ENCODE peak calls at places on chromosomes 2 and 18, in six cellular contexts. One of them, this sample, is unnamed.

GRCh38 chr2:232523682-232524597 is 2.0 kb upstream of the CHRND start:
- DNase-seq in pancreas: no peak
- DNase-seq in cardiac muscle cell: peak
- DNase-seq in heart right ventricle: no peak
- DNase-seq in kidney epithelial cell: no peak
- DNase-seq in left lung: no peak
- DNase-seq in this sample: peak

GRCh38 chr2:238290079-238290478 is 1.7 kb upstream of the PER2 start:
- DNase-seq in pancreas: peak
- DNase-seq in left lung: peak
- DNase-seq in heart right ventricle: peak
- DNase-seq in kidney epithelial cell: no peak
- DNase-seq in cardiac muscle cell: peak
- DNase-seq in this sample: peak

GRCh38 chr2:63850650-63851049 is 9.0 kb downstream of the UGP2 start:
- DNase-seq in pancreas: no peak
- DNase-seq in cardiac muscle cell: no peak
- DNase-seq in kidney epithelial cell: no peak
- DNase-seq in heart right ventricle: no peak
- DNase-seq in left lung: no peak
- DNase-seq in this sample: no peak

GRCh38 chr18:44870631-44871502 is 190.2 kb downstream of the SETBP1 start:
- DNase-seq in heart right ventricle: no peak
- DNase-seq in left lung: no peak
- DNase-seq in kidney epithelial cell: no peak
- DNase-seq in pancreas: no peak
- DNase-seq in cardiac muscle cell: no peak
- DNase-seq in this sample: no peak

GRCh38 chr18:56068030-56068671 is 480.2 kb upstream of the TCF4 start:
- DNase-seq in cardiac muscle cell: no peak
- DNase-seq in left lung: no peak
- DNase-seq in pancreas: no peak
- DNase-seq in kidney epithelial cell: peak
- DNase-seq in heart right ventricle: peak
- DNase-seq in this sample: no peak

GRCh38 chr2:30631051-30631671 is 176.1 kb downstream of the CAPN13 start:
- DNase-seq in pancreas: no peak
- DNase-seq in heart right ventricle: no peak
- DNase-seq in cardiac muscle cell: no peak
- DNase-seq in kidney epithelial cell: no peak
- DNase-seq in left lung: no peak
- DNase-seq in this sample: no peak

GRCh38 chr18:48324651-48325050 is 84.5 kb downstream of the ZBTB7C start:
- DNase-seq in pancreas: no peak
- DNase-seq in kidney epithelial cell: no peak
- DNase-seq in heart right ventricle: no peak
- DNase-seq in left lung: no peak
- DNase-seq in cardiac muscle cell: no peak
- DNase-seq in this sample: no peak

GRCh38 chr2:233798335-233799086 is 20.4 kb downstream of the MROH2A start:
- DNase-seq in cardiac muscle cell: no peak
- DNase-seq in kidney epithelial cell: no peak
- DNase-seq in pancreas: no peak
- DNase-seq in heart right ventricle: no peak
- DNase-seq in left lung: no peak
- DNase-seq in this sample: no peak

GRCh38 chr2:62178741-62179271 is 17.1 kb upstream of the B3GNT2 start:
- DNase-seq in cardiac muscle cell: no peak
- DNase-seq in heart right ventricle: peak
- DNase-seq in kidney epithelial cell: no peak
- DNase-seq in pancreas: no peak
- DNase-seq in left lung: no peak
- DNase-seq in this sample: peak

GRCh38 chr2:79040967-79041582 is 15.6 kb downstream of the REG3G start:
- DNase-seq in left lung: no peak
- DNase-seq in kidney epithelial cell: no peak
- DNase-seq in heart right ventricle: no peak
- DNase-seq in cardiac muscle cell: peak
- DNase-seq in pancreas: no peak
- DNase-seq in this sample: no peak

GRCh38 chr2:157246212-157247067 is 11.1 kb upstream of the GALNT5 start:
- DNase-seq in left lung: no peak
- DNase-seq in pancreas: no peak
- DNase-seq in kidney epithelial cell: peak
- DNase-seq in heart right ventricle: no peak
- DNase-seq in cardiac muscle cell: no peak
- DNase-seq in this sample: no peak

GRCh38 chr2:122660786-122661634 is 905.6 kb downstream of the TSN start:
- DNase-seq in heart right ventricle: no peak
- DNase-seq in kidney epithelial cell: no peak
- DNase-seq in left lung: no peak
- DNase-seq in cardiac muscle cell: no peak
- DNase-seq in pancreas: no peak
- DNase-seq in this sample: no peak

GRCh38 chr2:196314780-196315179 is 143.4 kb upstream of the STK17B start:
- DNase-seq in pancreas: no peak
- DNase-seq in left lung: no peak
- DNase-seq in cardiac muscle cell: no peak
- DNase-seq in heart right ventricle: peak
- DNase-seq in kidney epithelial cell: no peak
- DNase-seq in this sample: no peak

GRCh38 chr18:12049983-12050811 is 43.4 kb upstream of the ANKRD62 start:
- DNase-seq in cardiac muscle cell: no peak
- DNase-seq in left lung: peak
- DNase-seq in kidney epithelial cell: no peak
- DNase-seq in pancreas: no peak
- DNase-seq in heart right ventricle: no peak
- DNase-seq in this sample: peak

GRCh38 chr2:69716555-69717120 is 25.3 kb upstream of the ANXA4 start:
- DNase-seq in pancreas: no peak
- DNase-seq in cardiac muscle cell: no peak
- DNase-seq in kidney epithelial cell: no peak
- DNase-seq in left lung: no peak
- DNase-seq in heart right ventricle: no peak
- DNase-seq in this sample: no peak

GRCh38 chr2:32702303-32703064 is 74.6 kb downstream of the TTC27 start:
- DNase-seq in left lung: no peak
- DNase-seq in kidney epithelial cell: no peak
- DNase-seq in cardiac muscle cell: no peak
- DNase-seq in pancreas: no peak
- DNase-seq in heart right ventricle: no peak
- DNase-seq in this sample: no peak

GRCh38 chr18:34028341-34028740 is 196.4 kb downstream of the NOL4 start:
- DNase-seq in cardiac muscle cell: no peak
- DNase-seq in pancreas: no peak
- DNase-seq in heart right ventricle: no peak
- DNase-seq in kidney epithelial cell: no peak
- DNase-seq in left lung: no peak
- DNase-seq in this sample: no peak

GRCh38 chr2:174985624-174986023 is 19.6 kb downstream of the CHN1 start:
- DNase-seq in heart right ventricle: no peak
- DNase-seq in pancreas: no peak
- DNase-seq in kidney epithelial cell: no peak
- DNase-seq in left lung: no peak
- DNase-seq in cardiac muscle cell: no peak
- DNase-seq in this sample: no peak

GRCh38 chr2:109264595-109265328 is 135.8 kb downstream of the SH3RF3 start:
- DNase-seq in heart right ventricle: no peak
- DNase-seq in left lung: peak
- DNase-seq in pancreas: no peak
- DNase-seq in kidney epithelial cell: no peak
- DNase-seq in cardiac muscle cell: no peak
- DNase-seq in this sample: peak

GRCh38 chr2:26767129-26767528 is 3.0 kb downstream of the SLC35F6 start:
- DNase-seq in left lung: no peak
- DNase-seq in pancreas: no peak
- DNase-seq in kidney epithelial cell: no peak
- DNase-seq in heart right ventricle: no peak
- DNase-seq in cardiac muscle cell: peak
- DNase-seq in this sample: no peak

GRCh38 chr2:42128731-42129486 is 40.2 kb upstream of the EML4 start:
- DNase-seq in left lung: no peak
- DNase-seq in kidney epithelial cell: no peak
- DNase-seq in cardiac muscle cell: no peak
- DNase-seq in heart right ventricle: no peak
- DNase-seq in pancreas: no peak
- DNase-seq in this sample: no peak

GRCh38 chr2:60033325-60033724 is 520.1 kb downstream of the BCL11A start:
- DNase-seq in kidney epithelial cell: no peak
- DNase-seq in cardiac muscle cell: no peak
- DNase-seq in left lung: no peak
- DNase-seq in pancreas: no peak
- DNase-seq in heart right ventricle: no peak
- DNase-seq in this sample: no peak

GRCh38 chr2:229920011-229920781 is 1.6 kb downstream of the TRIP12 start:
- DNase-seq in cardiac muscle cell: no peak
- DNase-seq in kidney epithelial cell: no peak
- DNase-seq in heart right ventricle: no peak
- DNase-seq in pancreas: no peak
- DNase-seq in left lung: no peak
- DNase-seq in this sample: peak

DNA sequence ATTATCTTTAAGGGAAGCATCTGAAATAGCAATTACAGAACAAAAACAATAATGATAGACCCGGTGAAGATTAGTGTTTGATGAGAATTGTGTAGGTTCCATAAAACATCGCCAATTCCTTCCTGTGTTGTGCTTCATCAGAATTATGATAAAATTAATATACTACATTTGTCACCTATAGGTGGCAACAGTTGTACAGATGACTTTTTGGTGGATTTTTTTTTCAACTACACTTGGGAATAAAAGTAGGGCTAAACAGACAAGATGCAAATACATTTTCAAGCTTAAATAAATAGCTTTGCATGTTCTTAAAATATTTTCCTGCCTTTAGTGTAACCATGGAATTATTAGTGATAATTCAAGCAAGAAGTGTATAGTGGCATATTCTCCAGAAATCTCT is 7.0 kb upstream of the LYPD1 start:
- DNase-seq in heart right ventricle: no peak
- DNase-seq in left lung: no peak
- DNase-seq in cardiac muscle cell: no peak
- DNase-seq in pancreas: no peak
- DNase-seq in kidney epithelial cell: no peak
- DNase-seq in this sample: no peak
- TF ChIP-seq CTCF in heart right ventricle: peak
- TF ChIP-seq CTCF in left lung: no peak
- TF ChIP-seq CTCF in cardiac muscle cell: no peak
- TF ChIP-seq CTCF in pancreas: no peak
- TF ChIP-seq CTCF in kidney epithelial cell: no peak
- TF ChIP-seq CTCF in this sample: no peak

GRCh38 chr2:10306901-10307463 is 4.3 kb downstream of the HPCAL1 start:
- DNase-seq in cardiac muscle cell: no peak
- DNase-seq in left lung: no peak
- DNase-seq in heart right ventricle: no peak
- DNase-seq in kidney epithelial cell: no peak
- DNase-seq in pancreas: no peak
- DNase-seq in this sample: no peak
- H3K4me3 ChIP-seq in cardiac muscle cell: no peak
- H3K4me3 ChIP-seq in left lung: no peak
- H3K4me3 ChIP-seq in heart right ventricle: no peak
- H3K4me3 ChIP-seq in kidney epithelial cell: no peak
- H3K4me3 ChIP-seq in pancreas: no peak
- H3K4me3 ChIP-seq in this sample: no peak

GRCh38 chr2:211875488-211875887 is 663.1 kb downstream of the ERBB4 start:
- DNase-seq in pancreas: no peak
- DNase-seq in cardiac muscle cell: no peak
- DNase-seq in kidney epithelial cell: no peak
- DNase-seq in heart right ventricle: no peak
- DNase-seq in left lung: no peak
- DNase-seq in this sample: no peak

GRCh38 chr2:211877061-211877460 is 661.5 kb downstream of the ERBB4 start:
- DNase-seq in left lung: no peak
- DNase-seq in kidney epithelial cell: no peak
- DNase-seq in heart right ventricle: no peak
- DNase-seq in cardiac muscle cell: no peak
- DNase-seq in pancreas: no peak
- DNase-seq in this sample: no peak

GRCh38 chr2:211881449-211881848 is 657.2 kb downstream of the ERBB4 start:
- DNase-seq in pancreas: no peak
- DNase-seq in left lung: no peak
- DNase-seq in heart right ventricle: no peak
- DNase-seq in cardiac muscle cell: no peak
- DNase-seq in kidney epithelial cell: no peak
- DNase-seq in this sample: no peak

GRCh38 chr2:211879323-211879722 is 659.3 kb downstream of the ERBB4 start:
- DNase-seq in left lung: no peak
- DNase-seq in heart right ventricle: no peak
- DNase-seq in pancreas: no peak
- DNase-seq in cardiac muscle cell: no peak
- DNase-seq in kidney epithelial cell: no peak
- DNase-seq in this sample: no peak
- TF ChIP-seq CTCF in left lung: no peak
- TF ChIP-seq CTCF in heart right ventricle: peak
- TF ChIP-seq CTCF in pancreas: no peak
- TF ChIP-seq CTCF in cardiac muscle cell: no peak
- TF ChIP-seq CTCF in kidney epithelial cell: peak
- TF ChIP-seq CTCF in this sample: no peak

DNA sequence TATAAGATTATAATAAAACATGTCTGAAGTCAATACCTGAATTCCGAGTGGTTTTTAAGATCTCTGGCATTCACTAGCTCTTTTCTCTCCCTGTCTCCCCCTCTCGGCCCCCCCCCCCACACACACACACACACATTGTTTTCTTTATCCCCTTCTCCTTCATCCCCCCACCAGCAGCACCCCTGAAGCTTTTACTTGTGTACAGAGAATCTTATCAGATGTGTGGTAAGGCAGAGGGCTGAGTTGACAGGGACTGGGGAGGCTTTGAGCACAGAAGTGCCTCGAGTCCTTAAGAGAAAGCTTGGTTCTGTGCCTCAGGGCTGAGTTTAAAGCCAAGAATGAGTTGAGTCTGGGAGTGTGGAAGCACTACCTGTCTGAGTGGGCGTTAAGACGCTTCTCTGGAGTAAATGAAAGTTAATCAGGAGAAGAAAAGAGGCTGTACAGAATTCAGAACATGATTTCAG is 2.6 kb downstream of the ID2 start:
- DNase-seq in kidney epithelial cell: no peak
- DNase-seq in left lung: no peak
- DNase-seq in cardiac muscle cell: peak
- DNase-seq in heart right ventricle: no peak
- DNase-seq in pancreas: no peak
- DNase-seq in this sample: peak
- H3K4me3 ChIP-seq in kidney epithelial cell: peak
- H3K4me3 ChIP-seq in left lung: peak
- H3K4me3 ChIP-seq in cardiac muscle cell: peak
- H3K4me3 ChIP-seq in heart right ventricle: peak
- H3K4me3 ChIP-seq in pancreas: peak
- H3K4me3 ChIP-seq in this sample: peak

DNA sequence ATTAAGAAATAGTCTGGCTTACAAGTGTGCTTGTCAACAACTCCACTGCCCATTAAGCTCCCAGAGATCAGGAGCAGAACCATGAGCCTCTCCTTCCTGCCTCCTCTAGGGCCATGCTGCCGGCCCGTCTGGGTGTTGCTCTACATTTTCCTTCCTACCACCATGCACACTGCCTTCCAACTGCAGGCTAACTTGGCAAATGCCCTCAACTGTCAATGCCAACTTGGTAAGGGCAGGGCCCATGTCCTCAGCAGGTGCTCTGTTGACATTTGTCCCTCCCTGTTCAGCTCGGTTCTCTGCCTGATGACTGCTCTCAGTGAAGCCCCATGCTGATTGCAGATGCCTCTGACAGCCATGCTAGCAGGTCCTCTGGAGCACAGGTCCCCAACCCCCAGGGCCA is 345.2 kb downstream of the ALK start:
- DNase-seq in pancreas: no peak
- DNase-seq in kidney epithelial cell: no peak
- DNase-seq in cardiac muscle cell: peak
- DNase-seq in heart right ventricle: no peak
- DNase-seq in left lung: no peak
- DNase-seq in this sample: no peak
- TF ChIP-seq CTCF in pancreas: no peak
- TF ChIP-seq CTCF in kidney epithelial cell: no peak
- TF ChIP-seq CTCF in cardiac muscle cell: no peak
- TF ChIP-seq CTCF in heart right ventricle: no peak
- TF ChIP-seq CTCF in left lung: no peak
- TF ChIP-seq CTCF in this sample: no peak

This sample was measured in thyroid gland.